ENCODE peak calls at places on chromosomes 4 and X, in four cellular contexts. B, V, F and S are unnamed samples.

GRCh38 chr4:48008021-48008596 is 8.4 kb downstream of the CNGA1 start:
- DNase-seq in F (no peak), B (peak), V (no peak), S (no peak)

GRCh38 chrX:3066555-3066954 is 25.3 kb downstream of the ARSF start:
- DNase-seq in V (no peak), B (peak), F (no peak), S (peak)

GRCh38 chr4:164441131-164441530 is 312.8 kb upstream of the SMIM31 start:
- DNase-seq in V (no peak), F (no peak), B (no peak), S (no peak)

GRCh38 chrX:9953396-9953795 is 13.8 kb upstream of the CLDN34 start:
- DNase-seq in F (no peak), B (no peak), V (no peak), S (no peak)

GRCh38 chrX:51608766-51609165 is 9.9 kb downstream of the CENPVL3 start:
- DNase-seq in B (peak), V (no peak), F (no peak), S (no peak)

GRCh38 chr4:150849016-150849415 is 166.1 kb downstream of the LRBA start:
- DNase-seq in F (no peak), V (no peak), B (peak), S (no peak)

GRCh38 chr4:111334356-111334755 is 711.5 kb upstream of the PITX2 start:
- DNase-seq in V (no peak), F (no peak), B (no peak), S (no peak)

GRCh38 chr4:151408630-151409469 is at the start of gene FHIP1A:
- DNase-seq in V (peak), B (peak), F (peak), S (peak)

GRCh38 chr4:47486306-47486705 is 1.2 kb downstream of the ATP10D start:
- DNase-seq in B (peak), F (no peak), V (no peak), S (no peak)

GRCh38 chr4:112645541-112646329 is 8.8 kb downstream of the LARP7 start:
- DNase-seq in V (no peak), F (no peak), B (no peak), S (no peak)

GRCh38 chrX:140040397-140040796 is 75.1 kb upstream of the CXorf66 start:
- DNase-seq in B (no peak), F (no peak), V (no peak), S (no peak)

GRCh38 chrX:115719171-115719570 is 158.2 kb downstream of the PLS3 start:
- DNase-seq in B (no peak), V (no peak), F (no peak), S (no peak)

GRCh38 chrX:19852014-19853005 is 35.1 kb downstream of the SH3KBP1 start:
- DNase-seq in B (peak), V (no peak), F (no peak), S (no peak)

GRCh38 chr4:121706595-121707021 is 9.8 kb upstream of the ANXA5 start:
- DNase-seq in F (no peak), B (peak), V (no peak), S (no peak)

GRCh38 chrX:70998402-70999027 is 67.6 kb upstream of the SLC7A3 start:
- DNase-seq in V (no peak), B (peak), F (peak), S (no peak)

GRCh38 chrX:41779058-41779564 is 55.1 kb downstream of the GPR82 start:
- DNase-seq in B (peak), F (no peak), V (no peak), S (no peak)

GRCh38 chr4:174926958-174927357 is 8.8 kb downstream of the ADAM29 start:
- DNase-seq in B (no peak), V (no peak), F (no peak), S (no peak)

GRCh38 chr4:26320159-26320452 is 708 bp upstream of the RBPJ start:
- DNase-seq in B (peak), F (no peak), V (no peak), S (no peak)

GRCh38 chrX:118520206-118520857 is 24.7 kb downstream of the DOCK11 start:
- DNase-seq in B (peak), V (no peak), F (no peak), S (no peak)

GRCh38 chrX:14864626-14865025 is 8.2 kb downstream of the FANCB start:
- DNase-seq in B (peak), F (no peak), V (no peak), S (no peak)

GRCh38 chr4:54449999-54450398 is 207.8 kb upstream of the KIT start:
- DNase-seq in V (no peak), B (no peak), F (no peak), S (no peak)

GRCh38 chrX:150365051-150365952 is 2.2 kb downstream of the MAMLD1 start:
- DNase-seq in B (peak), V (peak), F (peak), S (no peak)

GRCh38 chr4:24476209-24476781 is 108.1 kb downstream of the DHX15 start:
- DNase-seq in B (peak), V (no peak), F (no peak), S (no peak)

GRCh38 chrX:150730719-150731118 is 37.5 kb downstream of the MTMR1 start:
- DNase-seq in B (peak), V (no peak), F (no peak), S (no peak)

GRCh38 chr4:27702710-27703431 is 842.2 kb downstream of the STIM2 start:
- DNase-seq in B (no peak), F (peak), V (no peak), S (no peak)

GRCh38 chr4:3765271-3766206 is 646 bp upstream of the ADRA2C start:
- DNase-seq in F (peak), B (peak), V (no peak), S (peak)

GRCh38 chrX:29299689-29300088 is 712.4 kb downstream of the IL1RAPL1 start:
- DNase-seq in F (no peak), V (no peak), B (peak), S (no peak)

GRCh38 chr4:111798840-111799239 is 346.4 kb upstream of the FAM241A start:
- DNase-seq in F (no peak), B (no peak), V (no peak), S (no peak)

GRCh38 chr4:150999091-150999490 is 16.0 kb downstream of the LRBA start:
- DNase-seq in V (no peak), B (no peak), F (no peak), S (no peak)

GRCh38 chr4:43132010-43132582 is 239.6 kb downstream of the GRXCR1 start:
- DNase-seq in B (peak), V (no peak), F (peak), S (peak)
- TF ChIP-seq CTCF in B (peak), V (peak), F (peak), S (peak)

DNA sequence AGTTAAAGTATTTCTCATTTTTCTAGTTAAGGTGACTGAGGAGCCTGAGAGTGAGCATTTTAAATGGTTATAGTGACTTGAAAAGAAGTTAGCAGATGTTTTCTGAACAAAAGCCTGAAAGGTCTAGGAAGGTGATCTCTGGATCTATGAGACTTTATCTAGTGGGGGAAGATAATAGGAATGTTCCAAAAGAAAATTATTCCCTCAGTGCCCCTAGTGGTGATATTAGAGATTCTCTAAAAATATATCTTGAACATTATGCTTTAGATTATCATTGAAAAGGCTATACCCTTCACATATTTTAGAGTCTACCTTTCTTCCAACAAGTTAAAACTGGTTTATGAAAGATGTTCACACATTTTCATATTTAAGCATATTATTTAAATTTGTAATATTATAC is 69.0 kb upstream of the SPANXN1 start:
- DNase-seq in F (no peak), V (no peak), B (no peak), S (no peak)
- TF ChIP-seq CTCF in F (peak), V (no peak), B (peak), S (peak)

GRCh38 chr4:7150083-7150635 is 42.2 kb upstream of the SORCS2 start:
- DNase-seq in B (no peak), F (no peak), V (no peak), S (no peak)
- TF ChIP-seq CTCF in B (no peak), F (no peak), V (no peak), S (no peak)

GRCh38 chrX:155870958-155871357 is 10.2 kb upstream of the VAMP7 start:
- DNase-seq in B (no peak), F (no peak), V (no peak), S (no peak)

GRCh38 chrX:155864655-155865054 is 16.5 kb upstream of the VAMP7 start:
- DNase-seq in V (no peak), B (peak), F (no peak), S (no peak)

GRCh38 chrX:155867821-155868220 is 13.3 kb upstream of the VAMP7 start:
- DNase-seq in B (no peak), V (no peak), F (no peak), S (no peak)

GRCh38 chrX:155865193-155865592 is 16.0 kb upstream of the VAMP7 start:
- DNase-seq in F (no peak), B (no peak), V (no peak), S (no peak)
- TF ChIP-seq CTCF in F (no peak), B (no peak), V (no peak), S (no peak)

DNA sequence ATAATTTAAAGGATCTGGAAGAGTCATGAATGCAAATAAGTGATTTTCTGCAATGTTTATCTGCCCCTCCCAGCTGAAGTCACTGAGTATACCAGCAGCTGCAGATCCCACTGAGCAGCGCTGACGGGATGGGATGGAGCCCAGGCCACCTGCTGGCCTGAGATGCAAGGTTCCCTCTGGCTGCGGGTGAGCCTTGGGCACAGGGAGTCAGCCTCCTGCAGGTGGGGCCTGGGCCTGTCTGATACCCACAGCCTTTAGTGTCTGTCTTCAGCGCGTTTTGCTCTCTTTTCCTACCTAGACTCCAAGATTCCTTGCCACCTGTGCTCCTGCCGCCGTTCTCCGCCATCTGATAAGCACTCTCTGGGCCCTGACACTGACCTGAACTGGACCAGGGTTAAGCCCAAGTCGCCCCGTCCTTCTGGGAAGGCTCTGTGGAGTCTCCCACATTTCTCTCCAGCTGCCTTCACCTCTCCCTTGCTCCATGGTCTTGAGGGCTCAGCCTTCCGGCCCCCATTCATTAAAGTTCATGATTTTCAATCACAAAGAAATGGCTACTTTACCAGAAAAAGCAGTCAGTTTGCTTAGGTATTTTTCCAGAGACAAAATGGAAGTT is 223.1 kb upstream of the FAT1 start:
- DNase-seq in F (no peak), B (peak), V (no peak), S (no peak)
- TF ChIP-seq CTCF in F (peak), B (no peak), V (no peak), S (peak)

GRCh38 chr4:9762823-9763475 is 18.5 kb upstream of the DRD5 start:
- DNase-seq in B (peak), V (no peak), F (peak), S (no peak)

GRCh38 chr4:9764155-9764696 is 17.2 kb upstream of the DRD5 start:
- DNase-seq in F (no peak), V (no peak), B (no peak), S (no peak)

GRCh38 chr4:9771069-9771468 is 10.4 kb upstream of the DRD5 start:
- DNase-seq in F (no peak), V (no peak), B (no peak), S (no peak)

GRCh38 chr4:9765091-9765490 is 16.3 kb upstream of the DRD5 start:
- DNase-seq in F (peak), V (no peak), B (peak), S (no peak)
- TF ChIP-seq CTCF in F (peak), V (no peak), B (peak), S (peak)

GRCh38 chr4:129565214-129565613 is 469.3 kb downstream of the C4orf33 start:
- DNase-seq in V (no peak), B (no peak), F (no peak), S (no peak)
- TF ChIP-seq CTCF in V (no peak), B (no peak), F (no peak), S (no peak)

GRCh38 chr4:107182347-107182746 is 146.2 kb upstream of the DKK2 start:
- DNase-seq in F (no peak), V (no peak), B (no peak), S (no peak)

GRCh38 chr4:107183155-107183774 is 147.2 kb upstream of the DKK2 start:
- DNase-seq in V (no peak), F (peak), B (peak), S (no peak)
- TF ChIP-seq CTCF in V (no peak), F (peak), B (peak), S (peak)

GRCh38 chrX:72276478-72276953 is 532 bp downstream of the RPS4X start:
- DNase-seq in F (no peak), B (no peak), V (no peak), S (no peak)
- TF ChIP-seq CTCF in F (no peak), B (no peak), V (no peak), S (no peak)